ENCODE peak calls at places on chromosomes 16 and 17, in nine cellular contexts. G is tibial artery, B is dorsolateral prefrontal cortex, O is cardiac muscle cell, V is tibial nerve, M is ascending aorta, A is AG10803, E is heart right ventricle, Y is NB4. P is an unnamed sample.

GRCh38 chr17:14346801-14347200 is 45.9 kb downstream of the HS3ST3B1 start:
- DNase-seq in M (no peak), B (no peak), Y (no peak), E (no peak), A (no peak), G (no peak), O (no peak), V (no peak), P (no peak)

GRCh38 chr16:66472961-66473610 is 46.0 kb downstream of the BEAN1 start:
- DNase-seq in E (no peak), M (peak; percentile 56), O (no peak), G (no peak), A (no peak), V (no peak), B (no peak), Y (no peak), P (no peak)

GRCh38 chr17:72479113-72479512 is 358.3 kb downstream of the SOX9 start:
- DNase-seq in Y (no peak), M (no peak), O (no peak), E (no peak), V (no peak), G (no peak), B (no peak), A (no peak), P (no peak)

GRCh38 chr17:9239821-9240658 is 218.7 kb downstream of the NTN1 start:
- DNase-seq in Y (no peak), M (peak; percentile 91), E (peak; percentile 82), G (peak; percentile 87), O (peak; percentile 69), B (peak; percentile 60), V (peak; percentile 64), A (peak; percentile 71), P (no peak)

GRCh38 chr16:51404386-51404785 is 253.3 kb upstream of the SALL1 start:
- DNase-seq in M (no peak), Y (no peak), B (no peak), E (no peak), V (no peak), A (no peak), G (no peak), O (no peak), P (no peak)

GRCh38 chr17:42773290-42774035 is at the start of gene VPS25:
- DNase-seq in M (peak; percentile 87), V (peak; percentile 77), B (peak; percentile 85), E (peak; percentile 72), A (peak; percentile 87), Y (peak; percentile 84), G (peak; percentile 70), O (peak; percentile 89), P (peak; percentile 55)

GRCh38 chr17:82815354-82815753 is 24.5 kb downstream of the ZNF750 start:
- DNase-seq in Y (no peak), A (no peak), E (no peak), O (no peak), M (no peak), G (no peak), V (no peak), B (no peak), P (no peak)

GRCh38 chr16:88303405-88303804 is 79.4 kb upstream of the ZNF469 start:
- DNase-seq in V (no peak), B (no peak), Y (no peak), O (no peak), G (no peak), M (no peak), A (no peak), E (no peak), P (no peak)

GRCh38 chr17:2949469-2950044 is 113.8 kb downstream of the OR1D5 start:
- DNase-seq in O (peak; percentile 59), V (no peak), Y (no peak), B (no peak), G (no peak), M (peak; percentile 72), E (peak; percentile 46), A (peak; percentile 59), P (no peak)

GRCh38 chr17:79651751-79652150 is 40.9 kb upstream of the RBFOX3 start:
- DNase-seq in E (no peak), V (no peak), B (no peak), G (no peak), A (no peak), Y (no peak), M (no peak), O (no peak), P (no peak)

GRCh38 chr16:49462989-49463371 is 89.4 kb downstream of the C16orf78 start:
- DNase-seq in M (peak; percentile 41), E (no peak), Y (no peak), B (no peak), O (no peak), V (no peak), G (no peak), A (no peak), P (no peak)

GRCh38 chr16:64754279-64754678 is 367.6 kb downstream of the CDH11 start:
- DNase-seq in B (no peak), M (no peak), V (no peak), A (no peak), Y (no peak), G (no peak), O (no peak), E (no peak), P (no peak)

GRCh38 chr17:77882481-77883212 is 75.9 kb upstream of the TNRC6C start:
- DNase-seq in V (peak; percentile 40), E (peak; percentile 72), Y (peak; percentile 86), M (peak; percentile 86), G (peak; percentile 48), B (no peak), A (peak; percentile 38), O (peak; percentile 93), P (no peak)

GRCh38 chr17:44758414-44759095 is at the start of gene ADAM11:
- DNase-seq in M (no peak), A (no peak), E (no peak), B (no peak), G (no peak), Y (no peak), V (no peak), O (no peak), P (no peak)

GRCh38 chr16:71724320-71724751 is at the start of gene PHLPP2:
- DNase-seq in G (no peak), M (no peak), V (no peak), Y (no peak), B (no peak), E (no peak), A (no peak), O (no peak), P (no peak)

GRCh38 chr17:27762527-27763305 is 37.6 kb downstream of the NOS2 start:
- DNase-seq in M (no peak), E (no peak), Y (peak; percentile 59), G (no peak), B (no peak), V (no peak), A (peak; percentile 18), O (peak; percentile 54), P (no peak)

GRCh38 chr16:23544436-23544835 is 12.7 kb downstream of the EARS2 start:
- DNase-seq in M (no peak), V (no peak), O (no peak), Y (no peak), A (no peak), G (no peak), E (no peak), B (no peak), P (no peak)

DNA sequence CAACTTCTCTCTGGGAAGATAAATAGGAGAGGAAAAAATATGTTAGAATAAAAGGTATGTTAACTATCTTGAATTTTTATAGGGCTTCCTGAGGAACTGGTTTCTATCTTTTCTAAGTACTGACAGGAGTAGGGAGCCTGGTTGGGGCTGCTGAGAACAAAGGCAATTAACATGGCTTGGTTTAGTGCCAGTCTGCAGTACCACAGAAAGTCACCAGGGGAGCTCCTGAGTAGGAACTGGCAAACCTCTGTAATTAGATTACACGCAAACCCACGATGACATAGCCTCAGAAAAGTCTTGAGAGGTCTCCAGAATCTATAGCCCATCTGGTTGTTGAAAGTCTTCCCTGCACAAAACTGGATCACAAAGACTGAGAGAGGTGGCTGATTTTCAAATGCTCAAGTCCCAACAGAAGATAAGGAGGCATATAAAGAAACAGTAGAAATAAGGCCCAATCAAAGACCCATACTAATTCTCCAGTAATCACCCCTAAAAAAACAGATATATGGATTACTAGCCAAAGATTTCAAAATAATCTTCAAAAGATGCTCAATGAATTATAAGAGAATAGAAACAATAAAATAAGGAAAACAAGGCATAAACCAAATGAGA is 11.7 kb upstream of the CNTNAP4 start:
- DNase-seq in B (no peak), E (no peak), V (no peak), Y (peak; percentile 48), G (no peak), M (no peak), A (no peak), O (peak; percentile 46), P (no peak)
- TF ChIP-seq CTCF in B (no peak), E (peak; percentile 27), V (no peak), Y (peak; percentile 80), G (no peak), M (no peak), A (peak; percentile 21), O (peak; percentile 63), P (peak; percentile 50)

GRCh38 chr17:8062435-8062806 is 23.6 kb downstream of the ALOX15B start:
- DNase-seq in V (no peak), Y (no peak), M (no peak), B (no peak), G (no peak), E (no peak), A (no peak), O (peak; percentile 74), P (no peak)
- H3K4me3 ChIP-seq in V (no peak overlapping the region), Y (no peak overlapping the region), M (no peak overlapping the region), B (no peak overlapping the region), G (no peak overlapping the region), E (peak overlapping the region; percentile 10), A (no peak overlapping the region), O (no peak overlapping the region), P (no peak overlapping the region)

GRCh38 chr17:41678907-41679739 is 9.6 kb upstream of the EIF1 start:
- DNase-seq in O (peak; percentile 66), A (peak; percentile 59), G (no peak), V (no peak), M (no peak), B (no peak), E (no peak), Y (peak; percentile 91), P (no peak)
- TF ChIP-seq CTCF in O (no peak), A (peak; percentile 27), G (no peak), V (no peak), M (no peak), B (no peak), E (peak; percentile 39), Y (peak; percentile 41), P (peak; percentile 26)

DNA sequence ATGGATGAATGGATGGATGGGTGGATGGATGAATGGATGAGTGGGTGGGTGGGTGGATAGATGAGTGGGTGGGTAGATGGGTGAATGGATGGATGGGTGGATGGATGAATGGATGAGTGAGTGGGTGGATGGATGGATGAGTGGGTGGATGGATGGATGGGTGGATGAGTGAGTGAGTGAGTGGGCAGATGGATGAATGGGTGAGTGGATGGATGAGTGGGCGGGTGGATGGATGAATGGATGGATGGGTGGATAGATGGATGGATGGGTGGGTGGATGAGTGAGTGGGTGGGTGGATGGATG is 6.4 kb upstream of the KATNB1 start:
- DNase-seq in V (no peak), A (no peak), Y (no peak), G (no peak), B (no peak), M (no peak), E (no peak), O (no peak), P (no peak)
- H3K4me3 ChIP-seq in V (no peak overlapping the region), A (no peak overlapping the region), Y (no peak overlapping the region), G (no peak overlapping the region), B (no peak overlapping the region), M (no peak overlapping the region), E (no peak overlapping the region), O (no peak overlapping the region), P (no peak overlapping the region)

P was measured in retinal pigment epithelial cell.